ENCODE peak calls at places on chromosomes 2 and 18, in ten cellular contexts. One of them, this sample, is unnamed.

GRCh38 chr2:216341151-216341550 is 31.1 kb downstream of the MARCHF4 start:
- DNase-seq in stimulated activated CD8-positive, alpha-beta memory T cell treated with anti-CD3 and anti-CD28 coated beads, Interleukin-15, amount 100 ng/mL, for 24 hours: no peak
- DNase-seq in AG08395: peak
- DNase-seq in heart left ventricle: peak
- DNase-seq in fibroblast of mammary gland: peak
- DNase-seq in ELF-1: no peak
- DNase-seq in CD8-positive, alpha-beta memory T cell: no peak
- DNase-seq in pulmonary artery endothelial cell: no peak
- DNase-seq in EH: peak
- DNase-seq in A549: no peak
- DNase-seq in this sample: no peak

GRCh38 chr2:85310330-85310729 is 17.5 kb downstream of the TGOLN2 start:
- DNase-seq in fibroblast of mammary gland: no peak
- DNase-seq in AG08395: no peak
- DNase-seq in EH: peak
- DNase-seq in CD8-positive, alpha-beta memory T cell: no peak
- DNase-seq in heart left ventricle: no peak
- DNase-seq in ELF-1: no peak
- DNase-seq in pulmonary artery endothelial cell: no peak
- DNase-seq in stimulated activated CD8-positive, alpha-beta memory T cell treated with anti-CD3 and anti-CD28 coated beads, Interleukin-15, amount 100 ng/mL, for 24 hours: no peak
- DNase-seq in A549: no peak
- DNase-seq in this sample: no peak

GRCh38 chr2:171253279-171253678 is 92.6 kb upstream of the TLK1 start:
- DNase-seq in CD8-positive, alpha-beta memory T cell: no peak
- DNase-seq in EH: no peak
- DNase-seq in heart left ventricle: no peak
- DNase-seq in stimulated activated CD8-positive, alpha-beta memory T cell treated with anti-CD3 and anti-CD28 coated beads, Interleukin-15, amount 100 ng/mL, for 24 hours: no peak
- DNase-seq in ELF-1: no peak
- DNase-seq in pulmonary artery endothelial cell: no peak
- DNase-seq in A549: no peak
- DNase-seq in fibroblast of mammary gland: no peak
- DNase-seq in AG08395: no peak
- DNase-seq in this sample: no peak

GRCh38 chr18:48805826-48806535 is 144.8 kb downstream of the SMAD7 start:
- DNase-seq in fibroblast of mammary gland: no peak
- DNase-seq in stimulated activated CD8-positive, alpha-beta memory T cell treated with anti-CD3 and anti-CD28 coated beads, Interleukin-15, amount 100 ng/mL, for 24 hours: no peak
- DNase-seq in AG08395: no peak
- DNase-seq in A549: no peak
- DNase-seq in CD8-positive, alpha-beta memory T cell: no peak
- DNase-seq in pulmonary artery endothelial cell: no peak
- DNase-seq in EH: no peak
- DNase-seq in heart left ventricle: no peak
- DNase-seq in ELF-1: no peak
- DNase-seq in this sample: no peak

GRCh38 chr2:219632758-219633101 is 5.3 kb downstream of the SLC4A3 start:
- DNase-seq in pulmonary artery endothelial cell: no peak
- DNase-seq in ELF-1: no peak
- DNase-seq in stimulated activated CD8-positive, alpha-beta memory T cell treated with anti-CD3 and anti-CD28 coated beads, Interleukin-15, amount 100 ng/mL, for 24 hours: no peak
- DNase-seq in fibroblast of mammary gland: no peak
- DNase-seq in EH: no peak
- DNase-seq in heart left ventricle: peak
- DNase-seq in AG08395: no peak
- DNase-seq in A549: no peak
- DNase-seq in CD8-positive, alpha-beta memory T cell: no peak
- DNase-seq in this sample: no peak

GRCh38 chr18:8898990-8899389 is 193.6 kb downstream of the MTCL1 start:
- DNase-seq in ELF-1: peak
- DNase-seq in fibroblast of mammary gland: no peak
- DNase-seq in heart left ventricle: no peak
- DNase-seq in A549: no peak
- DNase-seq in CD8-positive, alpha-beta memory T cell: no peak
- DNase-seq in pulmonary artery endothelial cell: no peak
- DNase-seq in AG08395: no peak
- DNase-seq in EH: peak
- DNase-seq in stimulated activated CD8-positive, alpha-beta memory T cell treated with anti-CD3 and anti-CD28 coated beads, Interleukin-15, amount 100 ng/mL, for 24 hours: no peak
- DNase-seq in this sample: no peak

GRCh38 chr2:28480403-28481049 is 15.3 kb upstream of the PLB1 start:
- DNase-seq in stimulated activated CD8-positive, alpha-beta memory T cell treated with anti-CD3 and anti-CD28 coated beads, Interleukin-15, amount 100 ng/mL, for 24 hours: no peak
- DNase-seq in EH: no peak
- DNase-seq in fibroblast of mammary gland: no peak
- DNase-seq in heart left ventricle: no peak
- DNase-seq in CD8-positive, alpha-beta memory T cell: no peak
- DNase-seq in pulmonary artery endothelial cell: no peak
- DNase-seq in AG08395: no peak
- DNase-seq in ELF-1: no peak
- DNase-seq in A549: no peak
- DNase-seq in this sample: no peak

GRCh38 chr18:52063923-52064322 is 276.1 kb upstream of the DCC start:
- DNase-seq in ELF-1: no peak
- DNase-seq in CD8-positive, alpha-beta memory T cell: no peak
- DNase-seq in AG08395: no peak
- DNase-seq in A549: no peak
- DNase-seq in fibroblast of mammary gland: no peak
- DNase-seq in stimulated activated CD8-positive, alpha-beta memory T cell treated with anti-CD3 and anti-CD28 coated beads, Interleukin-15, amount 100 ng/mL, for 24 hours: no peak
- DNase-seq in EH: no peak
- DNase-seq in pulmonary artery endothelial cell: no peak
- DNase-seq in heart left ventricle: no peak
- DNase-seq in this sample: no peak

GRCh38 chr2:40344364-40344763 is 107.5 kb downstream of the SLC8A1 start:
- DNase-seq in pulmonary artery endothelial cell: no peak
- DNase-seq in AG08395: no peak
- DNase-seq in CD8-positive, alpha-beta memory T cell: no peak
- DNase-seq in fibroblast of mammary gland: no peak
- DNase-seq in A549: no peak
- DNase-seq in EH: peak
- DNase-seq in ELF-1: no peak
- DNase-seq in stimulated activated CD8-positive, alpha-beta memory T cell treated with anti-CD3 and anti-CD28 coated beads, Interleukin-15, amount 100 ng/mL, for 24 hours: no peak
- DNase-seq in heart left ventricle: no peak
- DNase-seq in this sample: no peak

GRCh38 chr2:28356095-28356911 is 36.4 kb upstream of the FOSL2 start:
- DNase-seq in AG08395: peak
- DNase-seq in A549: peak
- DNase-seq in stimulated activated CD8-positive, alpha-beta memory T cell treated with anti-CD3 and anti-CD28 coated beads, Interleukin-15, amount 100 ng/mL, for 24 hours: no peak
- DNase-seq in pulmonary artery endothelial cell: peak
- DNase-seq in EH: peak
- DNase-seq in CD8-positive, alpha-beta memory T cell: peak
- DNase-seq in fibroblast of mammary gland: peak
- DNase-seq in heart left ventricle: peak
- DNase-seq in ELF-1: peak
- DNase-seq in this sample: peak

GRCh38 chr2:161237397-161238263 is 70.6 kb upstream of the PSMD14 start:
- DNase-seq in A549: no peak
- DNase-seq in heart left ventricle: peak
- DNase-seq in ELF-1: peak
- DNase-seq in AG08395: peak
- DNase-seq in CD8-positive, alpha-beta memory T cell: peak
- DNase-seq in EH: peak
- DNase-seq in fibroblast of mammary gland: peak
- DNase-seq in stimulated activated CD8-positive, alpha-beta memory T cell treated with anti-CD3 and anti-CD28 coated beads, Interleukin-15, amount 100 ng/mL, for 24 hours: no peak
- DNase-seq in pulmonary artery endothelial cell: no peak
- DNase-seq in this sample: peak

GRCh38 chr2:12300019-12300602 is 416.6 kb upstream of the TRIB2 start:
- DNase-seq in EH: peak
- DNase-seq in heart left ventricle: no peak
- DNase-seq in stimulated activated CD8-positive, alpha-beta memory T cell treated with anti-CD3 and anti-CD28 coated beads, Interleukin-15, amount 100 ng/mL, for 24 hours: no peak
- DNase-seq in ELF-1: no peak
- DNase-seq in CD8-positive, alpha-beta memory T cell: no peak
- DNase-seq in pulmonary artery endothelial cell: no peak
- DNase-seq in A549: no peak
- DNase-seq in fibroblast of mammary gland: peak
- DNase-seq in AG08395: no peak
- DNase-seq in this sample: peak

GRCh38 chr2:106078091-106078490 is 116.0 kb downstream of the UXS1 start:
- DNase-seq in CD8-positive, alpha-beta memory T cell: no peak
- DNase-seq in AG08395: no peak
- DNase-seq in EH: no peak
- DNase-seq in stimulated activated CD8-positive, alpha-beta memory T cell treated with anti-CD3 and anti-CD28 coated beads, Interleukin-15, amount 100 ng/mL, for 24 hours: no peak
- DNase-seq in ELF-1: no peak
- DNase-seq in fibroblast of mammary gland: no peak
- DNase-seq in A549: no peak
- DNase-seq in pulmonary artery endothelial cell: no peak
- DNase-seq in heart left ventricle: no peak
- DNase-seq in this sample: no peak

GRCh38 chr2:230871361-230872150 is 6.8 kb downstream of the ITM2C start:
- DNase-seq in AG08395: no peak
- DNase-seq in stimulated activated CD8-positive, alpha-beta memory T cell treated with anti-CD3 and anti-CD28 coated beads, Interleukin-15, amount 100 ng/mL, for 24 hours: no peak
- DNase-seq in pulmonary artery endothelial cell: no peak
- DNase-seq in ELF-1: peak
- DNase-seq in CD8-positive, alpha-beta memory T cell: no peak
- DNase-seq in EH: no peak
- DNase-seq in A549: no peak
- DNase-seq in fibroblast of mammary gland: no peak
- DNase-seq in heart left ventricle: no peak
- DNase-seq in this sample: no peak

GRCh38 chr2:211745295-211746097 is 793.1 kb downstream of the ERBB4 start:
- DNase-seq in pulmonary artery endothelial cell: peak
- DNase-seq in heart left ventricle: peak
- DNase-seq in CD8-positive, alpha-beta memory T cell: no peak
- DNase-seq in fibroblast of mammary gland: peak
- DNase-seq in AG08395: peak
- DNase-seq in stimulated activated CD8-positive, alpha-beta memory T cell treated with anti-CD3 and anti-CD28 coated beads, Interleukin-15, amount 100 ng/mL, for 24 hours: no peak
- DNase-seq in A549: peak
- DNase-seq in EH: peak
- DNase-seq in ELF-1: peak
- DNase-seq in this sample: peak

GRCh38 chr2:85273732-85274731 is 53.8 kb downstream of the TGOLN2 start:
- DNase-seq in fibroblast of mammary gland: peak
- DNase-seq in EH: peak
- DNase-seq in pulmonary artery endothelial cell: no peak
- DNase-seq in ELF-1: no peak
- DNase-seq in CD8-positive, alpha-beta memory T cell: no peak
- DNase-seq in stimulated activated CD8-positive, alpha-beta memory T cell treated with anti-CD3 and anti-CD28 coated beads, Interleukin-15, amount 100 ng/mL, for 24 hours: no peak
- DNase-seq in AG08395: peak
- DNase-seq in heart left ventricle: no peak
- DNase-seq in A549: peak
- DNase-seq in this sample: no peak

GRCh38 chr18:47720741-47721140 is 209.7 kb downstream of the SMAD2 start:
- DNase-seq in EH: no peak
- DNase-seq in fibroblast of mammary gland: no peak
- DNase-seq in CD8-positive, alpha-beta memory T cell: no peak
- DNase-seq in stimulated activated CD8-positive, alpha-beta memory T cell treated with anti-CD3 and anti-CD28 coated beads, Interleukin-15, amount 100 ng/mL, for 24 hours: no peak
- DNase-seq in ELF-1: no peak
- DNase-seq in heart left ventricle: no peak
- DNase-seq in A549: no peak
- DNase-seq in AG08395: no peak
- DNase-seq in pulmonary artery endothelial cell: no peak
- DNase-seq in this sample: no peak